ENCODE peak calls at places on chromosomes 5 and 9, in nine cellular contexts. X is heart right ventricle; B is breast epithelium; N is BE2C; I is H1; Z is CD8-positive, alpha-beta memory T cell; C is suprapubic skin; E is effector memory CD4-positive, alpha-beta T cell; R is thyroid gland. O is an unnamed sample.
A peak's percentile ranks its signal among the peaks of the same experiment; 100 is the strongest.

GRCh38 chr5:153352685-153353219 is 137.7 kb upstream of the GRIA1 start:
- DNase-seq in B (no peak), I (no peak), X (no peak), E (no peak), Z (no peak), N (no peak), C (no peak), R (no peak), O (peak; percentile 32)

GRCh38 chr5:172971482-172971881 is 12.1 kb upstream of the ATP6V0E1 start:
- DNase-seq in X (no peak), R (no peak), C (no peak), B (no peak), Z (no peak), N (no peak), I (no peak), E (no peak), O (no peak)

GRCh38 chr5:132083065-132083678 is 9.6 kb downstream of the CSF2 start:
- DNase-seq in B (no peak), X (no peak), Z (no peak), E (no peak), I (no peak), R (no peak), N (no peak), C (no peak), O (no peak)

GRCh38 chr9:2262809-2263510 is 247.8 kb downstream of the SMARCA2 start:
- DNase-seq in N (no peak), E (no peak), C (no peak), B (no peak), X (no peak), Z (no peak), R (no peak), I (no peak), O (no peak)

GRCh38 chr5:101067415-101067814 is 164.3 kb upstream of the ST8SIA4 start:
- DNase-seq in Z (no peak), C (no peak), X (no peak), I (no peak), B (no peak), R (no peak), E (no peak), N (no peak), O (no peak)

GRCh38 chr9:91177081-91177480 is 184.6 kb downstream of the AUH start:
- DNase-seq in Z (no peak), C (no peak), B (no peak), R (no peak), X (no peak), I (no peak), E (no peak), N (no peak), O (no peak)

GRCh38 chr5:32767948-32768427 is 56.9 kb downstream of the NPR3 start:
- DNase-seq in E (no peak), R (no peak), X (no peak), I (no peak), N (no peak), B (no peak), C (no peak), Z (no peak), O (peak; percentile 23)

GRCh38 chr5:91283326-91283725 is 99.8 kb downstream of the ARRDC3 start:
- DNase-seq in Z (no peak), C (no peak), B (no peak), R (no peak), E (no peak), X (no peak), I (no peak), N (no peak), O (peak; percentile 36)

GRCh38 chr5:140587495-140587894 is 22.9 kb downstream of the SLC35A4 start:
- DNase-seq in B (no peak), E (no peak), C (no peak), N (no peak), X (no peak), R (no peak), I (no peak), Z (no peak), O (no peak)

GRCh38 chr9:122088880-122089567 is 4.1 kb downstream of the TTLL11 start:
- DNase-seq in E (no peak), X (no peak), Z (no peak), R (no peak), B (no peak), N (no peak), I (no peak), C (no peak), O (no peak)

GRCh38 chr9:79692857-79693571 is 121.2 kb downstream of the TLE4 start:
- DNase-seq in N (no peak), Z (no peak), C (no peak), I (no peak), B (no peak), E (no peak), X (no peak), R (no peak), O (no peak)

GRCh38 chr9:79693750-79694149 is 122.0 kb downstream of the TLE4 start:
- DNase-seq in Z (no peak), I (no peak), C (no peak), E (no peak), N (no peak), X (no peak), R (no peak), B (no peak), O (no peak)

GRCh38 chr9:79694208-79694607 is 122.4 kb downstream of the TLE4 start:
- DNase-seq in N (no peak), R (no peak), B (no peak), X (no peak), I (no peak), E (no peak), Z (no peak), C (no peak), O (no peak)

GRCh38 chr9:79694676-79695400 is 123.1 kb downstream of the TLE4 start:
- DNase-seq in X (no peak), I (peak; percentile 39), B (no peak), R (no peak), Z (no peak), E (no peak), C (no peak), N (no peak), O (no peak)

GRCh38 chr9:79695531-79696218 is 123.9 kb downstream of the TLE4 start:
- DNase-seq in C (no peak), Z (peak; percentile 32), I (no peak), E (no peak), X (no peak), R (no peak), B (no peak), N (no peak), O (no peak)
- H3K4me1 ChIP-seq in C (peaks cover 4% of the 10 kb centered on the region), Z (peaks cover 26% of the 10 kb centered on the region), I (peaks cover 37% of the 10 kb centered on the region), E (peaks cover 11% of the 10 kb centered on the region), X (no peaks in the 10 kb centered on the region), R (peaks cover 23% of the 10 kb centered on the region), B (peaks cover 8% of the 10 kb centered on the region), N (peaks cover 20% of the 10 kb centered on the region), O (no peaks in the 10 kb centered on the region)

GRCh38 chr5:76252437-76252836 is 150.6 kb upstream of the IQGAP2 start:
- DNase-seq in R (no peak), B (no peak), I (no peak), C (no peak), Z (no peak), N (no peak), X (no peak), E (no peak), O (peak; percentile 56)

GRCh38 chr5:76249601-76250000 is 153.5 kb upstream of the IQGAP2 start:
- DNase-seq in I (no peak), N (no peak), Z (no peak), E (no peak), X (no peak), C (no peak), R (no peak), B (no peak), O (no peak)

GRCh38 chr5:76250463-76250862 is 152.6 kb upstream of the IQGAP2 start:
- DNase-seq in B (no peak), X (no peak), Z (no peak), R (no peak), I (no peak), E (no peak), C (no peak), N (no peak), O (no peak)

GRCh38 chr5:76256116-76256889 is 146.8 kb upstream of the IQGAP2 start:
- DNase-seq in X (no peak), I (no peak), B (no peak), C (no peak), Z (peak; percentile 48), N (peak; percentile 50), E (peak; percentile 17), R (peak; percentile 62), O (peak; percentile 57)

DNA sequence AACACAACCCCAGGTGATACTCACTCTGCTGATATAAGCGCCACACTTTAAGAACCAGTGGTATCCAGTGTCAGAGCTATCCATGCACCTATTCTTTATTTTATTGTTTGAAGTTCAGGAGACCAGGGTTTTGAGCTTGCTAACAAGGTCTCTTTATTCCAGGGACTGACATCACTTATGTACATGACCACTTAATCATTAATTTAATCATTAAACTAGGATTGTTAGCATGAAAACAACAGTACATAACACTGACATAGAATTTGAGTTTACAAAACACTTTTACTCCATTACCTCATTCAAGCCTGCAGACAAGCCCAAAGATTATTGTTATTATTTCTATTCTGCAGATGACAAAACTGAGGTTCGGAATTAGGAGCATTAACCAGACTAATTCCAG is 151.4 kb upstream of the IQGAP2 start:
- DNase-seq in C (no peak), R (no peak), Z (no peak), E (no peak), I (no peak), N (no peak), X (no peak), B (no peak), O (no peak)
- H3K4me1 ChIP-seq in C (peaks cover 8% of the 10 kb centered on the region), R (peaks cover 4% of the 10 kb centered on the region), Z (no peaks in the 10 kb centered on the region), E (no peaks in the 10 kb centered on the region), I (no peaks in the 10 kb centered on the region), N (no peaks in the 10 kb centered on the region), X (peaks cover 9% of the 10 kb centered on the region), B (no peaks in the 10 kb centered on the region), O (no peaks in the 10 kb centered on the region)

GRCh38 chr5:6708814-6709213 is 4.4 kb upstream of the TENT4A start:
- DNase-seq in I (no peak), B (no peak), C (no peak), N (peak; percentile 36), X (peak; percentile 39), R (no peak), Z (no peak), E (no peak), O (no peak)
- H3K4me1 ChIP-seq in I (no peaks in the 10 kb centered on the region), B (peaks cover 18% of the 10 kb centered on the region), C (peaks cover 31% of the 10 kb centered on the region), N (peaks cover 2% of the 10 kb centered on the region), X (peaks cover 22% of the 10 kb centered on the region), R (peaks cover 21% of the 10 kb centered on the region), Z (peaks cover 3% of the 10 kb centered on the region), E (peaks cover 2% of the 10 kb centered on the region), O (peaks cover 8% of the 10 kb centered on the region)

DNA sequence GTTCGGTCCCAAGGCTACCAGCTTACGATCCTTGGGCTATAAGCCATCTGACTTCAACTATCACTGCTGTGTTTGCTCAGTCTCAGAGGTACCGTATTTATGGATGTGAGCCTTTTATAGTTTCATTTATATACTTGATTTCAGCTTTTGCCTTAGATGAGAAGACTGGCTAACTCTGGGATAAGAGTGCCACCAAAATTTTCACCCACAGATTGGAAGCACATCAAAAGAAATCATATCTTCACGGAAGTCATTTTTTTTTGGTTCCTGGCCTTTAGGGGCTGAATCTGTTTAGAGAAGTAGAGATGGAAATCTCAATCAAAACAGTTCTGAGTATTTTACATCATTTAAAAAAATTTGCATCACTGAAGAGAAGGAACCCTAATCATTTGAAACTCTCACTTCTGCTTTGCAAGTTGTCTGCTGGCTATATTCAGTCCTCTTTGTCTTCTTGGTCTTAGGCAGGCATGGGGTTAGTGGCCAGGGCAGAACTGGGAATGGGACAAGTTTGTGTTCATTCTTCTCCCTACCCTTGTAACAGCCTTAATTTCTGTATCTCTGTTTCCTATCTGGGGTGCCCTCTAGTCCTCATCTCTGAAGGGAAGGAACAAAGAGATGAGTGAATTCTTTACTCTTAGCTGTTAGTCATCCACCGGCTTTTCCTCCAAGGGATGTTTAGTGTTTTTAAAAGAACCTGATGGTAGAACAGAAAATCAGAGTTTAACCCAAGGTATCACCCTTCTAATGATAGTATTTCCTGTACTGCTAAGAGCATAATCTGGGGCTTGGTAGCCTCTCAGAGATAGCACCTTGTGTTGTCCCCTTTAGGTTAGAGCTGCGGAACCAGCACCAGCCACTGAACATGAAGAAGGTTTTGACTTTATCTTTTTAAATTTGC is 14.1 kb upstream of the TNFAIP8 start:
- DNase-seq in I (no peak), E (no peak), C (no peak), N (no peak), B (no peak), Z (no peak), R (no peak), X (no peak), O (no peak)
- H3K4me1 ChIP-seq in I (no peaks in the 10 kb centered on the region), E (peaks cover 91% of the 10 kb centered on the region), C (peaks cover 23% of the 10 kb centered on the region), N (no peaks in the 10 kb centered on the region), B (no peaks in the 10 kb centered on the region), Z (peaks cover 98% of the 10 kb centered on the region), R (peaks cover 45% of the 10 kb centered on the region), X (peaks cover 13% of the 10 kb centered on the region), O (no peaks in the 10 kb centered on the region)

O was measured in foreskin keratinocyte.